ENCODE peak calls at places on chromosome 17, in nine cellular contexts. One of them, this sample, is unnamed. For H3K27me3, the result is how much of the 10 kb centered on the place peaks cover.

GRCh38 chr17:282000-282911 is 70.4 kb downstream of the RPH3AL start:
- DNase-seq in body of pancreas: no peak
- DNase-seq in Panc1: no peak
- DNase-seq in ovary: no peak
- DNase-seq in cardiac muscle cell: no peak
- DNase-seq in psoas muscle: no peak
- DNase-seq in stomach: no peak
- DNase-seq in hepatocyte: no peak
- DNase-seq in HCT116: no peak
- DNase-seq in this sample: no peak

GRCh38 chr17:78774456-78774855 is 7.6 kb downstream of the CYTH1 start:
- DNase-seq in body of pancreas: no peak
- DNase-seq in Panc1: no peak
- DNase-seq in ovary: no peak
- DNase-seq in cardiac muscle cell: no peak
- DNase-seq in psoas muscle: no peak
- DNase-seq in stomach: no peak
- DNase-seq in hepatocyte: no peak
- DNase-seq in HCT116: no peak
- DNase-seq in this sample: no peak

GRCh38 chr17:79079421-79080200 is 5.0 kb downstream of the ENGASE start:
- DNase-seq in body of pancreas: no peak
- DNase-seq in Panc1: no peak
- DNase-seq in ovary: no peak
- DNase-seq in cardiac muscle cell: no peak
- DNase-seq in psoas muscle: no peak
- DNase-seq in stomach: no peak
- DNase-seq in hepatocyte: no peak
- DNase-seq in HCT116: no peak
- DNase-seq in this sample: no peak

GRCh38 chr17:74380086-74380958 is 13.0 kb downstream of the GPR142 start:
- DNase-seq in body of pancreas: peak
- DNase-seq in Panc1: no peak
- DNase-seq in ovary: no peak
- DNase-seq in cardiac muscle cell: peak
- DNase-seq in psoas muscle: peak
- DNase-seq in stomach: peak
- DNase-seq in hepatocyte: peak
- DNase-seq in HCT116: peak
- DNase-seq in this sample: peak

GRCh38 chr17:9768381-9768934 is 22.9 kb downstream of the DHRS7C start:
- DNase-seq in body of pancreas: no peak
- DNase-seq in Panc1: peak
- DNase-seq in ovary: no peak
- DNase-seq in cardiac muscle cell: peak
- DNase-seq in psoas muscle: no peak
- DNase-seq in stomach: no peak
- DNase-seq in hepatocyte: peak
- DNase-seq in HCT116: peak
- DNase-seq in this sample: peak

GRCh38 chr17:3809135-3809534 is 8.1 kb upstream of the ITGAE start:
- DNase-seq in body of pancreas: no peak
- DNase-seq in Panc1: no peak
- DNase-seq in ovary: no peak
- DNase-seq in cardiac muscle cell: no peak
- DNase-seq in psoas muscle: no peak
- DNase-seq in stomach: no peak
- DNase-seq in hepatocyte: no peak
- DNase-seq in HCT116: no peak
- DNase-seq in this sample: peak

GRCh38 chr17:20967776-20968175 is 75.0 kb downstream of the USP22 start:
- DNase-seq in body of pancreas: no peak
- DNase-seq in Panc1: no peak
- DNase-seq in ovary: no peak
- DNase-seq in cardiac muscle cell: peak
- DNase-seq in psoas muscle: no peak
- DNase-seq in stomach: no peak
- DNase-seq in hepatocyte: no peak
- DNase-seq in HCT116: no peak
- DNase-seq in this sample: no peak

GRCh38 chr17:63706346-63707102 is 6.6 kb upstream of the LIMD2 start:
- DNase-seq in body of pancreas: no peak
- DNase-seq in Panc1: no peak
- DNase-seq in ovary: no peak
- DNase-seq in cardiac muscle cell: no peak
- DNase-seq in psoas muscle: no peak
- DNase-seq in stomach: no peak
- DNase-seq in hepatocyte: no peak
- DNase-seq in HCT116: no peak
- DNase-seq in this sample: no peak

DNA sequence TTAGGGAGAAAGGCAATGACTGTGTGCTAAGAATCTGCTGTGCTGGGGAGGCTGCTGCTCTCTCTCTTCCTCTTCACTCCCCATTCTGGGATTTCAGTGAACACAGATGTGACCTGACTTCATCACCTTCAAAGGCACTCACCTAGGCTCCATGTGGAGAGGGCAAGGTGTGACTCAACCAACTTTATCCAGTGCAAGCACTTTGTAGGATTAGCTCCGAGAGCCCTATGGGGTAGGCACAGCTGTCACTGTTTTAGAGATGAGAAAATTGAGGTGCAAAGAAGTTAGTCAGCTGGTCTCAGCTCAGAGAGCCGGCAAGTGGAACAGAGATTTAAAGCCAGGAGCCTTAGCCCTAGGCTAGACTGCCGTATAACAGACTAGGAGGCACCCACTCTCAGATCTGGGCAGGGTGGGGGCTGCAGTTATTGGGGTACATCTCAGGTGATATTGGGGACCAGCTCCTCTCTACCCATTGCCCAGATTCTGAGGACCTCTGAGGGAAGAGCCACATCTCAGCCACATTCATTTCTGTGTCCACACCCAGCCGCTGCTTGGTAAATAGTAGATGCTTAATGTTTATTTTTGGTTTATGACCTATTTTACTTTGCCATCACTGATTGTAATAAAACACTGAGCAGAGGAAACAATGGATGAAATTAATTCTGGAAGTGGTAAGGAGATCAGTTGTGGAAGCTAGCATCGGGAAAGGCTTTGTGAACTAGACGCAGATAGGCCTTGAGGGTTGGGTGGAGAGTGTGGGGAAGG is 138.8 kb downstream of the CCDC182 start:
- DNase-seq in body of pancreas: no peak
- DNase-seq in Panc1: no peak
- DNase-seq in ovary: no peak
- DNase-seq in cardiac muscle cell: no peak
- DNase-seq in psoas muscle: no peak
- DNase-seq in stomach: no peak
- DNase-seq in hepatocyte: no peak
- DNase-seq in HCT116: no peak
- DNase-seq in this sample: no peak
- H3K27me3 ChIP-seq in body of pancreas: under half
- H3K27me3 ChIP-seq in Panc1: under half
- H3K27me3 ChIP-seq in ovary: under half
- H3K27me3 ChIP-seq in cardiac muscle cell: under half
- H3K27me3 ChIP-seq in psoas muscle: under half
- H3K27me3 ChIP-seq in stomach: under half
- H3K27me3 ChIP-seq in hepatocyte: under half
- H3K27me3 ChIP-seq in HCT116: under half
- H3K27me3 ChIP-seq in this sample: under half

GRCh38 chr17:71170070-71170469 is 950.8 kb upstream of the SOX9 start:
- DNase-seq in body of pancreas: no peak
- DNase-seq in Panc1: no peak
- DNase-seq in ovary: no peak
- DNase-seq in cardiac muscle cell: no peak
- DNase-seq in psoas muscle: no peak
- DNase-seq in stomach: no peak
- DNase-seq in hepatocyte: no peak
- DNase-seq in HCT116: no peak
- DNase-seq in this sample: no peak
- TF ChIP-seq CTCF in body of pancreas: no peak
- TF ChIP-seq CTCF in Panc1: no peak
- TF ChIP-seq CTCF in ovary: no peak
- TF ChIP-seq CTCF in cardiac muscle cell: no peak
- TF ChIP-seq CTCF in psoas muscle: no peak
- TF ChIP-seq CTCF in stomach: no peak
- TF ChIP-seq CTCF in hepatocyte: no peak
- TF ChIP-seq CTCF in HCT116: no peak
- TF ChIP-seq CTCF in this sample: no peak

DNA sequence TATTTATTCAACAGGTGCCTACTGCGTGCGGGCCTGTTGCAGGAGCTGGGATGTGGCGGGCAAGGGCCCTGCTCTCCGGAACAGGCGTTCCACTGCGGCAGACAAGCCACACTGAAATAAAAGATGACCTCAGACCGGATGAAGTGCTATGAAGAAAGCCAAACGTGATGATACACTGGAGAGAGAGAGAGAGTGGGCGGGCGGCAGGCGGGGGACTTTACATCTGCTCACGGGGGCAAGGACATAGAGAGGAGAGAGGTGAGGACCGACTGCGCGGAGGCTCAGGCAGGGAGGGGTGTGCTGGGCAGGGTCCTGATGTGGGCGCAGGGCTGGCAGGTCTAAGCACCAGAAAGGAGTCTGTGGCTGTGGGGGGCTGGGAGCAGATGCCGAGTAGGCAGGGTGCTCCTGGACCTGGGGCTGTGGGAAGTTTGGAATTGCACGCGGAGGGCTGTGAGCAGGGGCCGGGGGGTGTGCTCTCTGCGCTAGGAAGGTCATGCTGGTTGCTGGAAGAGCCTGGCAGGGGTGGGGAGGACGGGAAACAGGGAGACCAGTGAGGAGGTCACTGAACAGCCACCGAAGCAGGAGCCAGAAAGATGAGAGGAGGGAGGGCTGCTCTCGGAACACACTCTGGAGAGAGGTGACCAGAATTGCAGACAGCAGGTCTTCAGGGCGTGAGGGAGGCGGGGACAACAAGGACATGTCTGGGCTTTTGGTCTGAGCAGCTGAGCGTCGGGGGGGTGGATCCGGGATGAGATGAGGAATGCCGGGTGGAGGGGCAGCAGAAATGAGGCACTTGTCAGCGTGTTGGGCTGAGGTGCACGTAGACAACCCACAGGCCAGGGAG is 9.9 kb downstream of the MXRA7 start:
- DNase-seq in body of pancreas: peak
- DNase-seq in Panc1: no peak
- DNase-seq in ovary: peak
- DNase-seq in cardiac muscle cell: peak
- DNase-seq in psoas muscle: peak
- DNase-seq in stomach: no peak
- DNase-seq in hepatocyte: peak
- DNase-seq in HCT116: no peak
- DNase-seq in this sample: peak
- H3K27ac ChIP-seq in body of pancreas: peak
- H3K27ac ChIP-seq in Panc1: no peak
- H3K27ac ChIP-seq in ovary: peak
- H3K27ac ChIP-seq in cardiac muscle cell: peak
- H3K27ac ChIP-seq in psoas muscle: peak
- H3K27ac ChIP-seq in stomach: peak
- H3K27ac ChIP-seq in hepatocyte: peak
- H3K27ac ChIP-seq in HCT116: no peak
- H3K27ac ChIP-seq in this sample: no peak

GRCh38 chr17:35514561-35514960 is 22.9 kb downstream of the SLFN12L start:
- DNase-seq in body of pancreas: no peak
- DNase-seq in Panc1: no peak
- DNase-seq in ovary: no peak
- DNase-seq in cardiac muscle cell: no peak
- DNase-seq in psoas muscle: no peak
- DNase-seq in stomach: no peak
- DNase-seq in hepatocyte: peak
- DNase-seq in HCT116: no peak
- DNase-seq in this sample: no peak
- H3K27me3 ChIP-seq in body of pancreas: under half
- H3K27me3 ChIP-seq in Panc1: under half
- H3K27me3 ChIP-seq in ovary: under half
- H3K27me3 ChIP-seq in cardiac muscle cell: under half
- H3K27me3 ChIP-seq in psoas muscle: under half
- H3K27me3 ChIP-seq in stomach: under half
- H3K27me3 ChIP-seq in hepatocyte: under half
- H3K27me3 ChIP-seq in HCT116: under half
- H3K27me3 ChIP-seq in this sample: half or more

GRCh38 chr17:15351925-15352324 is 10.5 kb upstream of the TEKT3 start:
- DNase-seq in body of pancreas: peak
- DNase-seq in Panc1: no peak
- DNase-seq in ovary: no peak
- DNase-seq in cardiac muscle cell: peak
- DNase-seq in psoas muscle: no peak
- DNase-seq in stomach: no peak
- DNase-seq in hepatocyte: peak
- DNase-seq in HCT116: no peak
- DNase-seq in this sample: peak

GRCh38 chr17:15350777-15351486 is 9.5 kb upstream of the TEKT3 start:
- DNase-seq in body of pancreas: no peak
- DNase-seq in Panc1: no peak
- DNase-seq in ovary: no peak
- DNase-seq in cardiac muscle cell: no peak
- DNase-seq in psoas muscle: no peak
- DNase-seq in stomach: no peak
- DNase-seq in hepatocyte: peak
- DNase-seq in HCT116: no peak
- DNase-seq in this sample: no peak

GRCh38 chr17:15348030-15348429 is 6.6 kb upstream of the TEKT3 start:
- DNase-seq in body of pancreas: no peak
- DNase-seq in Panc1: no peak
- DNase-seq in ovary: no peak
- DNase-seq in cardiac muscle cell: no peak
- DNase-seq in psoas muscle: no peak
- DNase-seq in stomach: no peak
- DNase-seq in hepatocyte: peak
- DNase-seq in HCT116: no peak
- DNase-seq in this sample: peak

GRCh38 chr17:15351487-15351840 is 10.1 kb upstream of the TEKT3 start:
- DNase-seq in body of pancreas: no peak
- DNase-seq in Panc1: no peak
- DNase-seq in ovary: no peak
- DNase-seq in cardiac muscle cell: no peak
- DNase-seq in psoas muscle: no peak
- DNase-seq in stomach: no peak
- DNase-seq in hepatocyte: no peak
- DNase-seq in HCT116: no peak
- DNase-seq in this sample: no peak

DNA sequence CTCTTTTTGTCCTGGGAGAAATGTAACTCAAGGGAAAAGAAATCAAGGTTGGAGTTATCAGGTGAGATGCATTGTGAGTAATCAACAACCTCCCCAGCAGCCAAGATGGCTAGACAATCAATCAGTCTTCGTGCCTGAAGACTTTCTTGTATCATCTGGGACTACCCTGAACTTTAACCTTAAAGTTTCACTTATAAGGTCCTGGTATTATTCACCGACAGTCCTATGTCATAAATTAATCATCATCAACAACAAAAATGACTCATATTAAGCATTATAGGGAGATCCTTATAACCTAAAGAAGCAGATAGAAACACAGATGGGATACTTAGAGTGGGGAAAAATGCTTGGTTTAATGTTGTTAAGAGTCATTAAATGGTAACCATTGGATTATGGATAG is 7.7 kb upstream of the TEKT3 start:
- DNase-seq in body of pancreas: no peak
- DNase-seq in Panc1: no peak
- DNase-seq in ovary: no peak
- DNase-seq in cardiac muscle cell: no peak
- DNase-seq in psoas muscle: no peak
- DNase-seq in stomach: no peak
- DNase-seq in hepatocyte: no peak
- DNase-seq in HCT116: no peak
- DNase-seq in this sample: peak
- TF ChIP-seq CTCF in body of pancreas: no peak
- TF ChIP-seq CTCF in Panc1: no peak
- TF ChIP-seq CTCF in ovary: no peak
- TF ChIP-seq CTCF in cardiac muscle cell: no peak
- TF ChIP-seq CTCF in psoas muscle: no peak
- TF ChIP-seq CTCF in stomach: no peak
- TF ChIP-seq CTCF in hepatocyte: no peak
- TF ChIP-seq CTCF in HCT116: no peak
- TF ChIP-seq CTCF in this sample: no peak

GRCh38 chr17:83109386-83109785 is 30.0 kb downstream of the METRNL start:
- DNase-seq in body of pancreas: no peak
- DNase-seq in Panc1: no peak
- DNase-seq in ovary: no peak
- DNase-seq in cardiac muscle cell: no peak
- DNase-seq in psoas muscle: no peak
- DNase-seq in stomach: no peak
- DNase-seq in hepatocyte: no peak
- DNase-seq in HCT116: no peak
- DNase-seq in this sample: no peak
- H3K27ac ChIP-seq in body of pancreas: peak
- H3K27ac ChIP-seq in Panc1: peak
- H3K27ac ChIP-seq in ovary: no peak
- H3K27ac ChIP-seq in cardiac muscle cell: no peak
- H3K27ac ChIP-seq in psoas muscle: no peak
- H3K27ac ChIP-seq in stomach: peak
- H3K27ac ChIP-seq in hepatocyte: peak
- H3K27ac ChIP-seq in HCT116: no peak
- H3K27ac ChIP-seq in this sample: no peak